ENCODE peak calls at places on chromosomes 1 and 21, in six cellular contexts. B is mucosa of gallbladder; T is NCI-H1048; A is C1 segment of cervical spinal cord; I is stimulated activated CD4-positive, alpha-beta T cell treated with anti-CD3 and anti-CD28 coated beads, TNF-alpha, amount 100 ng/mL, for 48 hours; Q is OCI-M1. U is an unnamed sample.

GRCh38 chr1:241115784-241116183 is 241.2 kb downstream of the RGS7 start:
- DNase-seq in B (no peak), T (no peak), A (no peak), I (no peak), Q (no peak), U (no peak)

GRCh38 chr21:44508711-44509445 is 31.1 kb downstream of the KRTAP10-1 start:
- DNase-seq in B (no peak), T (no peak), A (no peak), I (no peak), Q (no peak), U (no peak)

GRCh38 chr1:68331117-68331865 is 99.0 kb upstream of the WLS start:
- DNase-seq in B (no peak), T (no peak), A (no peak), I (no peak), Q (peak), U (peak)

GRCh38 chr1:206734499-206735142 is 36.0 kb upstream of the IL19 start:
- DNase-seq in B (peak), T (no peak), A (no peak), I (peak), Q (peak), U (peak)

GRCh38 chr1:154703207-154703606 is 95.2 kb upstream of the ADAR start:
- DNase-seq in B (no peak), T (no peak), A (no peak), I (no peak), Q (no peak), U (no peak)

GRCh38 chr21:43702785-43703067 is 16.2 kb upstream of the PDXK start:
- DNase-seq in B (no peak), T (no peak), A (no peak), I (no peak), Q (no peak), U (no peak)

GRCh38 chr1:53956308-53957168 is 10.4 kb downstream of the LRRC42 start:
- DNase-seq in B (no peak), T (no peak), A (no peak), I (no peak), Q (no peak), U (peak)

GRCh38 chr1:174999926-175000696 is at the start of gene CACYBP:
- DNase-seq in B (peak), T (no peak), A (no peak), I (no peak), Q (peak), U (peak)

GRCh38 chr1:200217703-200218102 is 190.2 kb downstream of the NR5A2 start:
- DNase-seq in B (no peak), T (no peak), A (no peak), I (no peak), Q (no peak), U (no peak)

GRCh38 chr1:164524810-164525209 is 34.2 kb upstream of the PBX1 start:
- DNase-seq in B (no peak), T (no peak), A (no peak), I (no peak), Q (peak), U (no peak)

GRCh38 chr1:199859525-199859924 is 168.0 kb upstream of the NR5A2 start:
- DNase-seq in B (no peak), T (no peak), A (no peak), I (no peak), Q (peak), U (peak)

GRCh38 chr1:184387069-184387870 is 441 bp downstream of the C1orf21 start:
- DNase-seq in B (no peak), T (no peak), A (no peak), I (no peak), Q (no peak), U (no peak)

GRCh38 chr1:227779021-227779441 is 36.4 kb upstream of the PRSS38 start:
- DNase-seq in B (no peak), T (no peak), A (no peak), I (no peak), Q (no peak), U (no peak)

GRCh38 chr1:201730611-201731010 is 98.3 kb upstream of the IPO9 start:
- DNase-seq in B (no peak), T (no peak), A (no peak), I (no peak), Q (no peak), U (no peak)

GRCh38 chr21:38766987-38767722 is 38.6 kb upstream of the ETS2 start:
- DNase-seq in B (no peak), T (no peak), A (no peak), I (peak), Q (peak), U (no peak)

GRCh38 chr1:18581420-18581880 is 49.2 kb upstream of the PAX7 start:
- DNase-seq in B (peak), T (no peak), A (no peak), I (peak), Q (no peak), U (no peak)

GRCh38 chr1:26771643-26772321 is 16.0 kb upstream of the PIGV start:
- DNase-seq in B (peak), T (no peak), A (no peak), I (no peak), Q (peak), U (peak)

GRCh38 chr1:39272027-39272790 is 67.7 kb downstream of the MACF1 start:
- DNase-seq in B (no peak), T (no peak), A (no peak), I (no peak), Q (peak), U (peak)

GRCh38 chr1:26574690-26575349 is 45.3 kb downstream of the RPS6KA1 start:
- DNase-seq in B (no peak), T (no peak), A (no peak), I (no peak), Q (no peak), U (peak)

GRCh38 chr1:93437976-93438605 is 9.8 kb upstream of the FNBP1L start:
- DNase-seq in B (no peak), T (no peak), A (no peak), I (no peak), Q (peak), U (peak)

GRCh38 chr21:45279446-45280177 is 8.1 kb downstream of the POFUT2 start:
- DNase-seq in B (no peak), T (no peak), A (no peak), I (no peak), Q (no peak), U (no peak)

GRCh38 chr1:188668083-188668482 is 1809.6 kb downstream of the BRINP3 start:
- DNase-seq in B (no peak), T (no peak), A (no peak), I (no peak), Q (peak), U (peak)

GRCh38 chr1:93042134-93042821 is 36.8 kb upstream of the MTF2 start:
- DNase-seq in B (no peak), T (no peak), A (no peak), I (no peak), Q (peak), U (no peak)